ENCODE peak calls at places on chromosome 4, in six cellular contexts. X is skeletal muscle cell; S is hippocampal formation; H is cardiac muscle cell; F is central memory CD4-positive, alpha-beta T cell; J is fibroblast of villous mesenchyme. M is an unnamed sample.

GRCh38 chr4:163701915-163702314 is 207.4 kb downstream of the TMA16 start:
- DNase-seq in X (peak; percentile 60), S (no peak), H (no peak), F (no peak), J (peak; percentile 27), M (peak; percentile 76)

GRCh38 chr4:141410839-141411238 is 190.1 kb downstream of the ZNF330 start:
- DNase-seq in X (no peak), S (no peak), H (peak; percentile 57), F (no peak), J (peak; percentile 42), M (no peak)

GRCh38 chr4:52712172-52712990 is 38.8 kb downstream of the ERVMER34-1 start:
- DNase-seq in X (peak; percentile 90), S (peak; percentile 98), H (peak; percentile 98), F (peak; percentile 97), J (peak; percentile 97), M (peak; percentile 97)

GRCh38 chr4:145326491-145326890 is 146.1 kb upstream of the OTUD4 start:
- DNase-seq in X (no peak), S (no peak), H (no peak), F (no peak), J (no peak), M (peak; percentile 8)

GRCh38 chr4:39427477-39428119 is 20.9 kb downstream of the KLB start:
- DNase-seq in X (peak; percentile 24), S (no peak), H (no peak), F (no peak), J (peak; percentile 17), M (no peak)

GRCh38 chr4:14096406-14096965 is 469.0 kb upstream of the BOD1L1 start:
- DNase-seq in X (peak; percentile 47), S (no peak), H (peak; percentile 53), F (no peak), J (no peak), M (no peak)

GRCh38 chr4:138798404-138798803 is 217.2 kb upstream of the NOCT start:
- DNase-seq in X (no peak), S (no peak), H (no peak), F (no peak), J (no peak), M (no peak)

GRCh38 chr4:72318771-72319170 is 250.2 kb downstream of the ADAMTS3 start:
- DNase-seq in X (no peak), S (no peak), H (no peak), F (no peak), J (no peak), M (no peak)

GRCh38 chr4:94419956-94420355 is 31.8 kb upstream of the PDLIM5 start:
- DNase-seq in X (peak; percentile 45), S (no peak), H (peak; percentile 78), F (no peak), J (peak; percentile 90), M (peak; percentile 69)

GRCh38 chr4:158450741-158451140 is 70.9 kb upstream of the RXFP1 start:
- DNase-seq in X (no peak), S (no peak), H (no peak), F (no peak), J (peak; percentile 54), M (no peak)

GRCh38 chr4:145609494-145610427 is 9.4 kb upstream of the MMAA start:
- DNase-seq in X (no peak), S (peak; percentile 22), H (peak; percentile 85), F (peak; percentile 29), J (peak; percentile 83), M (peak; percentile 79)

GRCh38 chr4:179097741-179098140 is 1655.5 kb upstream of the AGA start:
- DNase-seq in X (no peak), S (peak; percentile 1), H (peak; percentile 1), F (no peak), J (no peak), M (peak; percentile 47)

GRCh38 chr4:127406187-127406586 is 226.6 kb upstream of the INTU start:
- DNase-seq in X (no peak), S (no peak), H (no peak), F (no peak), J (no peak), M (no peak)

GRCh38 chr4:110198472-110199419 is at the start of gene ELOVL6:
- DNase-seq in X (peak; percentile 65), S (peak; percentile 55), H (peak; percentile 90), F (peak; percentile 9), J (peak; percentile 93), M (peak; percentile 90)

GRCh38 chr4:71713611-71714203 is 70.2 kb downstream of the GC start:
- DNase-seq in X (peak; percentile 13), S (peak; percentile 63), H (peak; percentile 83), F (peak; percentile 16), J (peak; percentile 64), M (peak; percentile 63)

GRCh38 chr4:93759506-93759905 is 69.0 kb upstream of the ATOH1 start:
- DNase-seq in X (no peak), S (no peak), H (no peak), F (no peak), J (no peak), M (no peak)

GRCh38 chr4:85677286-85677685 is 202.3 kb downstream of the ARHGAP24 start:
- DNase-seq in X (no peak), S (no peak), H (peak; percentile 38), F (no peak), J (peak; percentile 20), M (no peak)

GRCh38 chr4:97504713-97505112 is 638.6 kb downstream of the STPG2 start:
- DNase-seq in X (no peak), S (no peak), H (no peak), F (no peak), J (no peak), M (no peak)

GRCh38 chr4:147987252-147987651 is 255.4 kb downstream of the ARHGAP10 start:
- DNase-seq in X (no peak), S (no peak), H (no peak), F (no peak), J (no peak), M (no peak)

GRCh38 chr4:94806376-94806775 is 48.6 kb downstream of the BMPR1B start:
- DNase-seq in X (no peak), S (no peak), H (no peak), F (no peak), J (no peak), M (no peak)

GRCh38 chr4:105714071-105714521 is 5.5 kb downstream of the GSTCD start:
- DNase-seq in X (no peak), S (no peak), H (peak; percentile 6), F (no peak), J (no peak), M (no peak)

GRCh38 chr4:42018451-42018850 is 28.1 kb downstream of the SLC30A9 start:
- DNase-seq in X (no peak), S (no peak), H (peak; percentile 12), F (no peak), J (peak; percentile 51), M (no peak)

GRCh38 chr4:169620846-169621228 is 459 bp downstream of the CLCN3 start:
- DNase-seq in X (no peak), S (no peak), H (no peak), F (no peak), J (peak; percentile 48), M (peak; percentile 61)

GRCh38 chr4:82525287-82525898 is 36.4 kb downstream of the TMEM150C start:
- DNase-seq in X (no peak), S (no peak), H (peak; percentile 16), F (no peak), J (no peak), M (no peak)

GRCh38 chr4:83082777-83083176 is 31.8 kb downstream of the PLAC8 start:
- DNase-seq in X (no peak), S (no peak), H (peak; percentile 10), F (no peak), J (no peak), M (no peak)

GRCh38 chr4:189185810-189186432 is 754.8 kb upstream of the FRG1 start:
- DNase-seq in X (no peak), S (no peak), H (no peak), F (no peak), J (no peak), M (no peak)

GRCh38 chr4:139789096-139789495 is 123.5 kb downstream of the MGST2 start:
- DNase-seq in X (no peak), S (no peak), H (no peak), F (no peak), J (no peak), M (no peak)

GRCh38 chr4:87353592-87353991 is 30.9 kb upstream of the HSD17B13 start:
- DNase-seq in X (no peak), S (peak; percentile 11), H (peak; percentile 71), F (no peak), J (peak; percentile 68), M (peak; percentile 62)

GRCh38 chr4:94171616-94172015 is 36.0 kb upstream of the SMARCAD1 start:
- DNase-seq in X (no peak), S (no peak), H (no peak), F (no peak), J (peak; percentile 2), M (no peak)

M was measured in mesenchymal stem cell.